ENCODE peak calls at places on chromosomes 13 and 19, in four cellular contexts. One of them, this sample, is unnamed.

GRCh38 chr13:111911754-111912452 is 155.0 kb upstream of the SOX1 start:
- DNase-seq in WTC11: peak
- DNase-seq in HepG2: no peak
- DNase-seq in GM12878: no peak
- DNase-seq in this sample: no peak

GRCh38 chr19:2992958-2993357 is 15.6 kb downstream of the TLE6 start:
- DNase-seq in GM12878: no peak
- DNase-seq in HepG2: no peak
- DNase-seq in WTC11: no peak
- DNase-seq in this sample: no peak

GRCh38 chr13:77323858-77324257 is 3.0 kb downstream of the MYCBP2 start:
- DNase-seq in HepG2: no peak
- DNase-seq in WTC11: no peak
- DNase-seq in GM12878: no peak
- DNase-seq in this sample: no peak

GRCh38 chr13:99281811-99282263 is 23.7 kb upstream of the GPR18 start:
- DNase-seq in WTC11: no peak
- DNase-seq in HepG2: no peak
- DNase-seq in GM12878: no peak
- DNase-seq in this sample: no peak

GRCh38 chr13:103788061-103788652 is 721.9 kb upstream of the SLC10A2 start:
- DNase-seq in HepG2: no peak
- DNase-seq in WTC11: peak
- DNase-seq in GM12878: no peak
- DNase-seq in this sample: no peak

GRCh38 chr13:114017028-114017630 is 43.3 kb upstream of the C13orf46 start:
- DNase-seq in HepG2: no peak
- DNase-seq in WTC11: peak
- DNase-seq in GM12878: no peak
- DNase-seq in this sample: no peak

GRCh38 chr13:105670179-105671015 is 865.1 kb downstream of the EFNB2 start:
- DNase-seq in GM12878: no peak
- DNase-seq in HepG2: no peak
- DNase-seq in WTC11: no peak
- DNase-seq in this sample: no peak

GRCh38 chr19:56110515-56111448 is 10.3 kb downstream of the ZNF787 start:
- DNase-seq in WTC11: no peak
- DNase-seq in GM12878: no peak
- DNase-seq in HepG2: peak
- DNase-seq in this sample: peak

GRCh38 chr19:5851302-5851701 is at the start of gene FUT3:
- DNase-seq in WTC11: no peak
- DNase-seq in HepG2: no peak
- DNase-seq in GM12878: no peak
- DNase-seq in this sample: peak

GRCh38 chr13:40629678-40630384 is 36.6 kb downstream of the FOXO1 start:
- DNase-seq in WTC11: no peak
- DNase-seq in GM12878: peak
- DNase-seq in HepG2: no peak
- DNase-seq in this sample: no peak

GRCh38 chr19:33407716-33408115 is 34.2 kb downstream of the CEBPG start:
- DNase-seq in WTC11: no peak
- DNase-seq in GM12878: no peak
- DNase-seq in HepG2: no peak
- DNase-seq in this sample: no peak

GRCh38 chr13:109105899-109106298 is 476.5 kb downstream of the MYO16 start:
- DNase-seq in HepG2: no peak
- DNase-seq in WTC11: no peak
- DNase-seq in GM12878: no peak
- DNase-seq in this sample: no peak

GRCh38 chr19:16327911-16328823 is 3.5 kb downstream of the KLF2 start:
- DNase-seq in GM12878: no peak
- DNase-seq in WTC11: no peak
- DNase-seq in HepG2: no peak
- DNase-seq in this sample: no peak

GRCh38 chr13:92320323-92320722 is 906.3 kb upstream of the GPC6 start:
- DNase-seq in GM12878: no peak
- DNase-seq in HepG2: no peak
- DNase-seq in WTC11: no peak
- DNase-seq in this sample: no peak

GRCh38 chr13:76887070-76887563 is 912 bp upstream of the KCTD12 start:
- DNase-seq in GM12878: no peak
- DNase-seq in WTC11: peak
- DNase-seq in HepG2: no peak
- DNase-seq in this sample: no peak

GRCh38 chr19:6868341-6868740 is 19.0 kb upstream of the ADGRE1 start:
- DNase-seq in WTC11: no peak
- DNase-seq in HepG2: no peak
- DNase-seq in GM12878: no peak
- DNase-seq in this sample: no peak

GRCh38 chr19:1102407-1103106 is 1.2 kb upstream of the GPX4 start:
- DNase-seq in HepG2: peak
- DNase-seq in GM12878: peak
- DNase-seq in WTC11: no peak
- DNase-seq in this sample: no peak

GRCh38 chr19:7772752-7773291 is 9.8 kb downstream of the CLEC4M start:
- DNase-seq in HepG2: no peak
- DNase-seq in WTC11: no peak
- DNase-seq in GM12878: peak
- DNase-seq in this sample: no peak

GRCh38 chr13:94312511-94313191 is 166.8 kb downstream of the DCT start:
- DNase-seq in HepG2: no peak
- DNase-seq in GM12878: peak
- DNase-seq in WTC11: no peak
- DNase-seq in this sample: no peak

GRCh38 chr19:16244091-16244490 is 46.4 kb downstream of the AP1M1 start:
- DNase-seq in GM12878: no peak
- DNase-seq in HepG2: no peak
- DNase-seq in WTC11: no peak
- DNase-seq in this sample: no peak

GRCh38 chr13:101149735-101150380 is 266.4 kb downstream of the NALCN start:
- DNase-seq in GM12878: no peak
- DNase-seq in HepG2: no peak
- DNase-seq in WTC11: peak
- DNase-seq in this sample: peak

GRCh38 chr19:16594131-16594586 is 21.9 kb upstream of the SLC35E1 start:
- DNase-seq in WTC11: no peak
- DNase-seq in GM12878: no peak
- DNase-seq in HepG2: no peak
- DNase-seq in this sample: no peak

GRCh38 chr19:17915940-17916593 is 16.7 kb upstream of the CCDC124 start:
- DNase-seq in WTC11: no peak
- DNase-seq in GM12878: no peak
- DNase-seq in HepG2: no peak
- DNase-seq in this sample: no peak

GRCh38 chr13:80012281-80012680 is 328.6 kb downstream of the SPRY2 start:
- DNase-seq in HepG2: no peak
- DNase-seq in GM12878: no peak
- DNase-seq in WTC11: no peak
- DNase-seq in this sample: no peak

GRCh38 chr19:16571689-16572331 is 405 bp downstream of the SLC35E1 start:
- DNase-seq in GM12878: no peak
- DNase-seq in WTC11: peak
- DNase-seq in HepG2: no peak
- DNase-seq in this sample: no peak

GRCh38 chr19:15180451-15181390 is 20.1 kb downstream of the NOTCH3 start:
- DNase-seq in WTC11: peak
- DNase-seq in GM12878: no peak
- DNase-seq in HepG2: peak
- DNase-seq in this sample: peak

GRCh38 chr19:6100284-6100915 is 9.9 kb downstream of the RFX2 start:
- DNase-seq in HepG2: no peak
- DNase-seq in WTC11: no peak
- DNase-seq in GM12878: no peak
- DNase-seq in this sample: peak

GRCh38 chr19:46623915-46624502 is 880 bp downstream of the PTGIR start:
- DNase-seq in WTC11: no peak
- DNase-seq in GM12878: no peak
- DNase-seq in HepG2: no peak
- DNase-seq in this sample: no peak

GRCh38 chr19:46622118-46622446 is 2.8 kb downstream of the PTGIR start:
- DNase-seq in WTC11: no peak
- DNase-seq in GM12878: no peak
- DNase-seq in HepG2: no peak
- DNase-seq in this sample: no peak

GRCh38 chr19:46625731-46626130 is 842 bp upstream of the PTGIR start:
- DNase-seq in WTC11: no peak
- DNase-seq in HepG2: no peak
- DNase-seq in GM12878: no peak
- DNase-seq in this sample: no peak

GRCh38 chr19:46626441-46626840 is 1.6 kb upstream of the PTGIR start:
- DNase-seq in WTC11: no peak
- DNase-seq in HepG2: no peak
- DNase-seq in GM12878: no peak
- DNase-seq in this sample: no peak

GRCh38 chr19:46624958-46625661 is at the start of gene PTGIR:
- DNase-seq in GM12878: no peak
- DNase-seq in HepG2: no peak
- DNase-seq in WTC11: no peak
- DNase-seq in this sample: peak
- TF ChIP-seq TCF7 in GM12878: no peak
- TF ChIP-seq TCF7 in HepG2: no peak
- TF ChIP-seq TCF7 in WTC11: no peak
- TF ChIP-seq TCF7 in this sample: no peak

DNA sequence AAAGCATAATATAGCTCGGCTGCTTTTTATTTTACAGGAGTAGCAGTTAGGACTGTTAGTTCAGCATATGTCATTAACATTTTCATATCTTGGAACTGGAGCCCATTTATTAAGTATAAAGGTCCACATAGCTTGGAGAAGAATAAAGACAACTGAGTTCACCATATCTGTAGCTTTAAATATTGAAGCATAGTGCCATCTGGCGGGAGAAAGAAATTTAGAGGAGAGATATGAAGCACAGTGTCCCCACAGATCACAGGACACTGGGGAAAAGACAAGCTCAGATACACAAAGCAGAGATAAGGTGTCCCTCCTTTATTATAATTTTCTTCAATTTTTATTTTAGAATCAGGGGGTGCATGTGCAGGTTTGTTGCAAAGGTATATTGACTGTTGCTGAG is 104.7 kb upstream of the FREM2 start:
- DNase-seq in GM12878: no peak
- DNase-seq in HepG2: peak
- DNase-seq in WTC11: no peak
- DNase-seq in this sample: peak
- TF ChIP-seq ATF3 in GM12878: no peak
- TF ChIP-seq ATF3 in HepG2: no peak
- TF ChIP-seq ATF3 in WTC11: no peak
- TF ChIP-seq ATF3 in this sample: no peak

GRCh38 chr13:50693755-50694154 is 149.7 kb downstream of the DLEU7 start:
- DNase-seq in HepG2: no peak
- DNase-seq in GM12878: no peak
- DNase-seq in WTC11: peak
- DNase-seq in this sample: no peak

GRCh38 chr13:50692396-50692915 is 151.0 kb downstream of the DLEU7 start:
- DNase-seq in GM12878: no peak
- DNase-seq in WTC11: no peak
- DNase-seq in HepG2: no peak
- DNase-seq in this sample: no peak

GRCh38 chr13:50691682-50692263 is 151.7 kb downstream of the DLEU7 start:
- DNase-seq in HepG2: no peak
- DNase-seq in WTC11: no peak
- DNase-seq in GM12878: no peak
- DNase-seq in this sample: no peak

GRCh38 chr13:50690020-50690419 is 153.5 kb downstream of the DLEU7 start:
- DNase-seq in GM12878: no peak
- DNase-seq in WTC11: no peak
- DNase-seq in HepG2: no peak
- DNase-seq in this sample: no peak

DNA sequence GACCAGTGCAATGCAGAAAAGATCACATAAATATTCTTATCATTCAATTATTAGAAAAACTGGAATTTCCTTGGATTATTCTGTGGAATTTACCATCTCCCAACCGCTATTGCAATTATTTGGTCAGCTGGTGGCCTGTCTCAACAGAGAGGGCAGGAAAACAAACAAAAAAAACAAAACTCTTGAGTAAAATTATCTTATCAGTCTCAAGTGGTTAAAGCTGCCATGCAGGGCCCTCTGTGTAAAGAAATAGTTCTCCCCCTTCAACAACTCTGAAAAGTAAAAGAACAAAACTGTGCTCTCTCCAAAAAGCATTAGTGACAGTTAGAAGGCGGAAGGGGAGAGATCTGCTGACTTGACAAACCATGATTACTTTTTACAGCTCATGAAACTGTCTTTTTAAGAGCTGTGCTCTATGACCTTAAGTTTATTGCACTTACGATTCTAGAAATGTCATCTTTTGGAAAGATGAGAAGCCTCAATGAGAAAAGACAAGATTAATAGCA is 152.3 kb downstream of the DLEU7 start:
- DNase-seq in HepG2: no peak
- DNase-seq in GM12878: no peak
- DNase-seq in WTC11: no peak
- DNase-seq in this sample: no peak
- TF ChIP-seq TCF7 in HepG2: no peak
- TF ChIP-seq TCF7 in GM12878: no peak
- TF ChIP-seq TCF7 in WTC11: no peak
- TF ChIP-seq TCF7 in this sample: no peak

GRCh38 chr19:38528213-38528755 is 89.5 kb downstream of the MAP4K1 start:
- DNase-seq in WTC11: no peak
- DNase-seq in GM12878: no peak
- DNase-seq in HepG2: no peak
- DNase-seq in this sample: no peak
- TF ChIP-seq ATF3 in WTC11: no peak
- TF ChIP-seq ATF3 in GM12878: no peak
- TF ChIP-seq ATF3 in HepG2: no peak
- TF ChIP-seq ATF3 in this sample: no peak

DNA sequence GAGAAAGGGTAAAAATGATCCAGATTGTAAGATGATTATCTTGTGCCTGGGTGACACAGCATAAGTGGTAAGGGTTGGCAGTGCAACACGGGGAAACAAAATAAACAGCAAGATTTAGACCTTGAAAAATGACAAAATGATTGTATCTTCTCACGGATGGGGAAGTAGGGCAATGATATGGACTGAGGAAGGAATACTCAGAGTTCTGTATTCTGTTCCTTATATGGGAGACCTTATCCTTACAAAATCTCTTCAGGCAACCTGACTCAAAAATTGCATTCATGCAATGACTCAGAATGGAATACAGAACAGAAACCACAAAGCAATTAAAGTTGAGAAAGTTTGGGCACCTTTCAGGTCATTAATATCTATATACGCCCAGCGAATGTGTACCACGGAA is 149.0 kb downstream of the HS6ST3 start:
- DNase-seq in WTC11: no peak
- DNase-seq in GM12878: no peak
- DNase-seq in HepG2: no peak
- DNase-seq in this sample: no peak
- TF ChIP-seq TCF7 in WTC11: no peak
- TF ChIP-seq TCF7 in GM12878: no peak
- TF ChIP-seq TCF7 in HepG2: no peak
- TF ChIP-seq TCF7 in this sample: no peak

GRCh38 chr13:48595330-48596127 is 58.2 kb upstream of the CYSLTR2 start:
- DNase-seq in WTC11: peak
- DNase-seq in GM12878: no peak
- DNase-seq in HepG2: peak
- DNase-seq in this sample: peak
- TF ChIP-seq ATF3 in WTC11: no peak
- TF ChIP-seq ATF3 in GM12878: no peak
- TF ChIP-seq ATF3 in HepG2: no peak
- TF ChIP-seq ATF3 in this sample: no peak

This sample was measured in K562.